ENCODE peak calls at places on chromosome 18, in six cellular contexts. C, E, X, I, U and G are unnamed samples.

GRCh38 chr18:32243358-32243757 is 53.5 kb downstream of the MEP1B start:
- DNase-seq in C (no peak), E (no peak), X (no peak), I (no peak), U (no peak), G (no peak)

GRCh38 chr18:79552696-79553095 is 126.9 kb upstream of the CTDP1 start:
- DNase-seq in C (no peak), E (no peak), X (no peak), I (no peak), U (no peak), G (no peak)

GRCh38 chr18:50875966-50876536 is 2.9 kb upstream of the ME2 start:
- DNase-seq in C (no peak), E (no peak), X (no peak), I (no peak), U (no peak), G (no peak)

GRCh38 chr18:79523738-79524180 is 128.0 kb downstream of the NFATC1 start:
- DNase-seq in C (no peak), E (no peak), X (no peak), I (peak; percentile 78), U (no peak), G (no peak)

GRCh38 chr18:62388855-62389760 is 64.0 kb downstream of the TNFRSF11A start:
- DNase-seq in C (no peak), E (no peak), X (no peak), I (no peak), U (peak; percentile 47), G (no peak)

GRCh38 chr18:2337552-2338141 is 233.7 kb downstream of the METTL4 start:
- DNase-seq in C (peak; percentile 26), E (peak; percentile 50), X (peak; percentile 22), I (peak; percentile 63), U (peak; percentile 1), G (no peak)

GRCh38 chr18:33169218-33169617 is 271.3 kb downstream of the CCDC178 start:
- DNase-seq in C (no peak), E (no peak), X (no peak), I (no peak), U (no peak), G (no peak)

GRCh38 chr18:22409445-22409844 is 8.3 kb downstream of the CTAGE1 start:
- DNase-seq in C (no peak), E (no peak), X (no peak), I (no peak), U (no peak), G (no peak)

GRCh38 chr18:23683155-23683554 is 6.1 kb upstream of the LAMA3 start:
- DNase-seq in C (no peak), E (no peak), X (no peak), I (no peak), U (no peak), G (no peak)

GRCh38 chr18:74497778-74498177 is 1.6 kb downstream of the CNDP2 start:
- DNase-seq in C (no peak), E (no peak), X (peak; percentile 30), I (no peak), U (no peak), G (no peak)

GRCh38 chr18:74496508-74497307 is 545 bp downstream of the CNDP2 start:
- DNase-seq in C (peak; percentile 76), E (peak; percentile 42), X (no peak), I (peak; percentile 17), U (peak; percentile 44), G (no peak)

GRCh38 chr18:74497308-74497640 is 1.1 kb downstream of the CNDP2 start:
- DNase-seq in C (no peak), E (no peak), X (no peak), I (peak; percentile 15), U (no peak), G (no peak)

GRCh38 chr18:74499633-74500032 is 3.5 kb downstream of the CNDP2 start:
- DNase-seq in C (peak; percentile 52), E (no peak), X (no peak), I (peak; percentile 61), U (no peak), G (no peak)

DNA sequence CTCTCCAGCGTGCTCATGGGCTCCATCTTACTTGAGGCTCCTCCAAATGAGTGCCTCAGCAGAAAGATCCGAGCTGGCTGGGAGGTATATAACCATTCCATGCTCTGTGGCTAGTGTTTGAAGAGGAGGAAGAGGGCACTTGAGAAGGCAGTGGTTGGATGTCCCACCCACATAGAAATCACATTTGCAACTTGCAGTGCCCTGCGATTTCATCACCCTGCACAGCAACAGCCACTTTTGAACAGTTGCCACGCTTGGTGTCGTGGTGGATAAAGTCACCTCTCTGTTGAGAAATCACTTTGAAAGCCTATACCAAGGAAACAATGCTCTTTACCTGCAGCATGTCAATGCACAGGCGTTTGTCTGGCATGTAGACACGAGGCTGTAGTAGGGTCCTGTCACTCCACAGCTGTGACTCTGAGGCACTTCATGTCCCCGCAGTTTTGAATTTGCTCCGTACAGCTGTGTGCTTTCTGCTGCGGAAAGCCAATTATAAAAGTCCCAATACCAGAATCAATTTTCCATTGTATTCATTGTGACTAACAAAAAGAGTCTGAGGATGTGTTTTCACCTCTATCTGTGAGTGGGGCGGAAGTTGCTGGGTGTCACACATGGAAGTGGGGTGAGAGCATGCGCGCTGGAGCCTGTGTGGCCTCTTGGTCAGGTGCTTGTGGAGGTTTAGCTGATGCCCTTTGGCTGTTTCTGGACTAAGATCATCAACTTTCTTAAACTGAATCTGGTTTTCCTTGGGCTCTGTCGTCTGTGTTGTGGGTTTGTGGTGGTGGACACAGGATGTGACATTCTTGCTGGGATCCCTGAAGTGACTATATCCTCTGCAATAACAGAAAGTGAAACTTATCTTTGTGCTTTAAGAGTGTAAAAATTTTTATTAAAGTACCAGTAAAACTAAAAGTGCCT is 2.8 kb downstream of the CNDP2 start:
- DNase-seq in C (peak; percentile 31), E (no peak), X (no peak), I (peak; percentile 64), U (no peak), G (no peak)
- H3K4me3 ChIP-seq in C (no peak overlapping the region), E (no peak overlapping the region), X (peak overlapping the region; percentile 16), I (peak overlapping the region; percentile 89), U (no peak overlapping the region), G (no peak overlapping the region)

DNA sequence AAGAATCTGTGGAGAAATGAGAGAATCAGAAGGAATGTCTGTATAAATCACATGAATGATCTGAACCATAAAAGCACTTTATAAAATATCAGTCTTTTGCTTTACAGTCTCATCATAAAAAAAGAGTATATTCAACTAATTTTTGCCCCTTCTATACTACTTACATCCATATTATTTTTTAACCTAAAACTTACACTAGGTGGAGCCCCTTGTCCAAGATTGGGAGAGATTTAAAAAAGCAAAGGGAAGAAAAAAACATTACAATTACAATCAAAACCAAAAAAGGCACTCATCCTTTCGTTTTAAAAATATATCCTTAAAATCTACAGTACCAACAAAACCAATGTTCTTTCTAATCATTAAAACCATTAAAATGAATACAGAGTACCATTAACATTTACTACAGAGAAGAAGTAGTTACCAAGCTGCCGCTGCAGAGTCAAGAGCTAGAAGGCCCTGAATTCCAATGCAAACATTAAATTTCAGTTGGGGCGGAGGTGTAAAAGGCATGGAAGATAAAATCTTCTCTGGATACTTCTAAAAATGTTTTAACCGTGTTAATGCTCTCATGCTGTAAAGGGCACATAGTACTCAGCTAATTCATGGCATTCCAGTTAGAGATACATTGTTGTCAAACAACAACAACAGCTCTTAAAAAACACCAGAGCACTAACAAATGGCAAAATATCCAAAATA is 56.7 kb upstream of the EPB41L3 start:
- DNase-seq in C (no peak), E (peak; percentile 28), X (no peak), I (peak; percentile 1), U (no peak), G (no peak)
- TF ChIP-seq CTCF in C (peak; percentile 80), E (peak; percentile 65), X (peak; percentile 5), I (peak; percentile 70), U (peak; percentile 40), G (no peak)

GRCh38 chr18:45167631-45168225 is 447.5 kb upstream of the SLC14A2 start:
- DNase-seq in C (no peak), E (peak; percentile 80), X (peak; percentile 51), I (no peak), U (no peak), G (no peak)
- H3K4me3 ChIP-seq in C (no peak overlapping the region), E (no peak overlapping the region), X (no peak overlapping the region), I (no peak overlapping the region), U (no peak overlapping the region), G (no peak overlapping the region)

DNA sequence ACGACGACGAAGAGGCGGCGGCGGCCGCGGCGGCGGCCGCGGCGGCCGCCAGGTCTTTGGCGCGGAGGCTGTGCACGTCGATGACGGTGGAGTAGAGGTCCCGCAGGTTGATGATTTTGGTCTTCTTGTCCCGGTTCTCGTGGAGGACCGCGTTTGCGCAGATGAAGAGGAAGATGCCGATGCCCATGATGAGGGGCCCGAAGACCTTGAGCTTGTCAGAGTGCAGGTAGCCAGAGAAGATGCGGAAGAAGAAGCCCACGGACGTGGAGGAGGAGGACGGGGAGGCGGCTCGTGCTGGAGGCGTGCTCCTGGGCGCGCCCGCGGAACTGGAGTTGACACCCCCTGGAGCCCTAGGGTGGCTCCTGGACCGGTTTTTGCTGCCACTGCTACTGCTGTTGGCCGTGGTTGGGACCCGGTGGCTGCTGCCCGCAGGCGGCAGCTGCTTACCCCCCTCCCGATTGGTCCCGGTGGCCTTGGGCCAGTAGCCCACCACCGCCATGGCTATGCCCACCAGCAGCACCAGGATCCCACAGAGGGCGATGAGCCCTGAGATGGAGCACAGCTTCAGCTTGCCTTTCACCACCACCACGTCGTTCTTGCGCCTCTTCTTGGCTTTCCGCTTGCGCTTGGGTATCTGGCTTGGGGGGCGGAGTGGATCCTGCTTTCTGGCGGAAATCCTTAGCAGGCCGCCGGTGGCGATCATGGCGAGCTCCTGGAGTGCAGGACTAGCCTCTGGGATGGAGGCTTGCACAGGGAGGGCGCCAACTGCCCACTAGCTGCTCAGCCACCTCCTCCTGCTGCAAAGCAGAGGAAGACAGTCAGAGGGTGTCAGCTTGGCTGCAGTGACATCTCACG is 3.7 kb downstream of the TMEM200C start:
- DNase-seq in C (no peak), E (no peak), X (no peak), I (no peak), U (no peak), G (no peak)
- TF ChIP-seq CTCF in C (no peak), E (no peak), X (no peak), I (no peak), U (no peak), G (no peak)

GRCh38 chr18:5315838-5316237 is 20.3 kb upstream of the ZBTB14 start:
- DNase-seq in C (no peak), E (no peak), X (no peak), I (no peak), U (no peak), G (no peak)

GRCh38 chr18:5304232-5304631 is 8.7 kb upstream of the ZBTB14 start:
- DNase-seq in C (no peak), E (no peak), X (no peak), I (no peak), U (no peak), G (no peak)

GRCh38 chr18:5305835-5306234 is 10.3 kb upstream of the ZBTB14 start:
- DNase-seq in C (no peak), E (no peak), X (no peak), I (no peak), U (no peak), G (no peak)

GRCh38 chr18:5311273-5312009 is 15.9 kb upstream of the ZBTB14 start:
- DNase-seq in C (no peak), E (no peak), X (no peak), I (no peak), U (no peak), G (no peak)

DNA sequence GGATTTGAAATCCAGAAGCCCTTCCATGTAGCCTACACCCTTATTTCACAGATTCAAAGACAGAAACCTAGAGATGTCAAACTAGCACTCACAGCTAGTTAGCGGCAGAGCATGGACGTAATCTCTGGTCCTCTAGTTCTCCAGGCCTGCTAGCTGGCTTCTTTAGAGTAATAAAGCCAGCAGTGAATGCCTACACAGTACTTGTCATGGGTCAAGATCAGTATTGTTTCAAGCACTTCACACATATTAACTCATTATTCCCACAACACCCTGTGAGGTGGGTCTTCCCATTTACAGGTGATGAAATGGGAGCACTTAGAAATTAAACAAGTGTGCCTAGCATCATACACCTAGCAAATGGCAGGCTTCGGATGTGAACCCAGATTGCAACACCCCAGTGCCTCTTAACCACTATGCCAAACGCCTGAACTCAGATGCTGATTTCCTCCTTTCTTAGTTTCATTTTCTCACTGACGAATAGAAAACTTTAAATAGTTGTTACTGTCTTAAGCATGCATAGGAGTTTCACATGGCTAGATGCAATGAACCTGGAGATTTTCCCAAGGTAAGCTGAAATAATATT is 14.5 kb upstream of the ZBTB14 start:
- DNase-seq in C (no peak), E (no peak), X (no peak), I (peak; percentile 62), U (no peak), G (no peak)
- H3K4me3 ChIP-seq in C (no peak overlapping the region), E (no peak overlapping the region), X (no peak overlapping the region), I (peak overlapping the region; percentile 44), U (no peak overlapping the region), G (no peak overlapping the region)